ENCODE peak calls at places on chromosome 12, in nine cellular contexts. X is tibial artery, O is mammary epithelial cell, U is HepG2, Z is heart left ventricle, R is gastrocnemius medialis, K is WERI-Rb-1, I is right lobe of liver, Q is left ventricle myocardium inferior. G is an unnamed sample. For H3K9me3, the result is how much of the 10 kb centered on the place peaks cover.

GRCh38 chr12:13223176-13223806 is 26.8 kb downstream of the EMP1 start:
- DNase-seq in X (no peak), O (peak), U (peak), Z (no peak), R (no peak), K (no peak), I (no peak), Q (no peak), G (peak)

GRCh38 chr12:14410841-14411569 is 45.5 kb downstream of the ATF7IP start:
- DNase-seq in X (no peak), O (peak), U (no peak), Z (no peak), R (no peak), K (no peak), I (no peak), Q (no peak), G (no peak)

GRCh38 chr12:100986595-100987547 is 192.3 kb downstream of the ANO4 start:
- DNase-seq in X (no peak), O (no peak), U (no peak), Z (no peak), R (no peak), K (no peak), I (no peak), Q (no peak), G (no peak)

GRCh38 chr12:42588308-42588836 is 1.2 kb downstream of the PRICKLE1 start:
- DNase-seq in X (no peak), O (peak), U (no peak), Z (peak), R (no peak), K (no peak), I (no peak), Q (no peak), G (no peak)

GRCh38 chr12:67772276-67773169 is 124.0 kb downstream of the DYRK2 start:
- DNase-seq in X (no peak), O (no peak), U (no peak), Z (peak), R (no peak), K (peak), I (no peak), Q (no peak), G (no peak)

GRCh38 chr12:27292718-27293117 is 39.9 kb upstream of the BMAL2 start:
- DNase-seq in X (no peak), O (no peak), U (no peak), Z (no peak), R (no peak), K (no peak), I (no peak), Q (no peak), G (no peak)

GRCh38 chr12:10497602-10498001 is 8.1 kb upstream of the EIF2S3B start:
- DNase-seq in X (no peak), O (no peak), U (no peak), Z (no peak), R (no peak), K (no peak), I (no peak), Q (no peak), G (no peak)

GRCh38 chr12:12511021-12511783 is 51.5 kb downstream of the DUSP16 start:
- DNase-seq in X (no peak), O (peak), U (no peak), Z (no peak), R (no peak), K (no peak), I (no peak), Q (no peak), G (no peak)

GRCh38 chr12:108671110-108671509 is 37.4 kb upstream of the SELPLG start:
- DNase-seq in X (no peak), O (no peak), U (no peak), Z (no peak), R (no peak), K (no peak), I (no peak), Q (no peak), G (no peak)

GRCh38 chr12:79451988-79452387 is 238.8 kb downstream of the PAWR start:
- DNase-seq in X (peak), O (peak), U (peak), Z (peak), R (peak), K (no peak), I (no peak), Q (peak), G (peak)

GRCh38 chr12:124543052-124543590 is 24.3 kb downstream of the NCOR2 start:
- DNase-seq in X (no peak), O (no peak), U (no peak), Z (no peak), R (no peak), K (no peak), I (no peak), Q (no peak), G (no peak)

GRCh38 chr12:123506843-123507236 is 26.7 kb downstream of the RILPL1 start:
- DNase-seq in X (no peak), O (no peak), U (no peak), Z (no peak), R (no peak), K (no peak), I (no peak), Q (no peak), G (no peak)

GRCh38 chr12:118052324-118053070 is 8.5 kb downstream of the WSB2 start:
- DNase-seq in X (peak), O (peak), U (peak), Z (peak), R (peak), K (no peak), I (peak), Q (peak), G (peak)

GRCh38 chr12:54991992-54992377 is 7.4 kb upstream of the TESPA1 start:
- DNase-seq in X (no peak), O (no peak), U (no peak), Z (no peak), R (no peak), K (no peak), I (no peak), Q (no peak), G (no peak)

GRCh38 chr12:41699658-41700057 is 445.0 kb downstream of the GXYLT1 start:
- DNase-seq in X (no peak), O (no peak), U (no peak), Z (no peak), R (no peak), K (no peak), I (no peak), Q (no peak), G (no peak)

GRCh38 chr12:107512391-107512790 is 173.2 kb upstream of the PWP1 start:
- DNase-seq in X (no peak), O (no peak), U (no peak), Z (no peak), R (no peak), K (no peak), I (no peak), Q (no peak), G (no peak)

GRCh38 chr12:113271853-113272561 is 50.7 kb downstream of the TPCN1 start:
- DNase-seq in X (peak), O (peak), U (peak), Z (peak), R (peak), K (no peak), I (no peak), Q (peak), G (peak)

GRCh38 chr12:51752490-51752889 is 96.0 kb downstream of the FIGNL2 start:
- DNase-seq in X (no peak), O (peak), U (no peak), Z (peak), R (peak), K (peak), I (no peak), Q (peak), G (peak)

GRCh38 chr12:64794305-64794704 is 30.1 kb upstream of the TBC1D30 start:
- DNase-seq in X (no peak), O (no peak), U (no peak), Z (no peak), R (no peak), K (no peak), I (no peak), Q (no peak), G (no peak)

GRCh38 chr12:79086546-79086945 is 222.0 kb downstream of the SYT1 start:
- DNase-seq in X (no peak), O (no peak), U (no peak), Z (no peak), R (no peak), K (no peak), I (no peak), Q (no peak), G (no peak)

GRCh38 chr12:62898568-62898967 is 36.4 kb downstream of the PPM1H start:
- DNase-seq in X (no peak), O (peak), U (no peak), Z (no peak), R (no peak), K (no peak), I (no peak), Q (no peak), G (no peak)

GRCh38 chr12:117053597-117054201 is 45.5 kb downstream of the TESC start:
- DNase-seq in X (no peak), O (no peak), U (no peak), Z (no peak), R (no peak), K (no peak), I (no peak), Q (no peak), G (no peak)

GRCh38 chr12:110516995-110517394 is 14.9 kb downstream of the RAD9B start:
- DNase-seq in X (no peak), O (no peak), U (no peak), Z (no peak), R (no peak), K (no peak), I (no peak), Q (no peak), G (no peak)

GRCh38 chr12:34402899-34403705 is 380.8 kb downstream of the ALG10 start:
- DNase-seq in X (peak), O (no peak), U (no peak), Z (peak), R (peak), K (peak), I (peak), Q (peak), G (peak)

GRCh38 chr12:34403706-34404376 is 381.5 kb downstream of the ALG10 start:
- DNase-seq in X (peak), O (no peak), U (no peak), Z (peak), R (peak), K (no peak), I (peak), Q (peak), G (peak)

GRCh38 chr12:34405286-34406227 is 383.3 kb downstream of the ALG10 start:
- DNase-seq in X (peak), O (no peak), U (no peak), Z (peak), R (peak), K (no peak), I (peak), Q (peak), G (peak)

GRCh38 chr12:34406228-34406995 is 384.1 kb downstream of the ALG10 start:
- DNase-seq in X (peak), O (no peak), U (no peak), Z (peak), R (peak), K (peak), I (peak), Q (peak), G (peak)

GRCh38 chr12:34404377-34405285 is 382.3 kb downstream of the ALG10 start:
- DNase-seq in X (peak), O (no peak), U (no peak), Z (peak), R (peak), K (peak), I (peak), Q (peak), G (peak)
- H3K9me3 ChIP-seq in X (half or more), O (under half), U (half or more), Z (half or more), R (under half), K (under half), I (under half), Q (half or more), G (under half)

GRCh38 chr12:130494736-130495135 is 157.0 kb downstream of the PIWIL1 start:
- DNase-seq in X (no peak), O (no peak), U (no peak), Z (no peak), R (no peak), K (no peak), I (no peak), Q (no peak), G (no peak)

GRCh38 chr12:130489293-130489692 is 151.6 kb downstream of the PIWIL1 start:
- DNase-seq in X (no peak), O (no peak), U (no peak), Z (no peak), R (no peak), K (peak), I (no peak), Q (no peak), G (no peak)

GRCh38 chr12:130490674-130491073 is 153.0 kb downstream of the PIWIL1 start:
- DNase-seq in X (no peak), O (no peak), U (no peak), Z (no peak), R (no peak), K (no peak), I (no peak), Q (no peak), G (no peak)

GRCh38 chr12:130493951-130494350 is 156.3 kb downstream of the PIWIL1 start:
- DNase-seq in X (no peak), O (no peak), U (no peak), Z (no peak), R (no peak), K (no peak), I (no peak), Q (no peak), G (no peak)

DNA sequence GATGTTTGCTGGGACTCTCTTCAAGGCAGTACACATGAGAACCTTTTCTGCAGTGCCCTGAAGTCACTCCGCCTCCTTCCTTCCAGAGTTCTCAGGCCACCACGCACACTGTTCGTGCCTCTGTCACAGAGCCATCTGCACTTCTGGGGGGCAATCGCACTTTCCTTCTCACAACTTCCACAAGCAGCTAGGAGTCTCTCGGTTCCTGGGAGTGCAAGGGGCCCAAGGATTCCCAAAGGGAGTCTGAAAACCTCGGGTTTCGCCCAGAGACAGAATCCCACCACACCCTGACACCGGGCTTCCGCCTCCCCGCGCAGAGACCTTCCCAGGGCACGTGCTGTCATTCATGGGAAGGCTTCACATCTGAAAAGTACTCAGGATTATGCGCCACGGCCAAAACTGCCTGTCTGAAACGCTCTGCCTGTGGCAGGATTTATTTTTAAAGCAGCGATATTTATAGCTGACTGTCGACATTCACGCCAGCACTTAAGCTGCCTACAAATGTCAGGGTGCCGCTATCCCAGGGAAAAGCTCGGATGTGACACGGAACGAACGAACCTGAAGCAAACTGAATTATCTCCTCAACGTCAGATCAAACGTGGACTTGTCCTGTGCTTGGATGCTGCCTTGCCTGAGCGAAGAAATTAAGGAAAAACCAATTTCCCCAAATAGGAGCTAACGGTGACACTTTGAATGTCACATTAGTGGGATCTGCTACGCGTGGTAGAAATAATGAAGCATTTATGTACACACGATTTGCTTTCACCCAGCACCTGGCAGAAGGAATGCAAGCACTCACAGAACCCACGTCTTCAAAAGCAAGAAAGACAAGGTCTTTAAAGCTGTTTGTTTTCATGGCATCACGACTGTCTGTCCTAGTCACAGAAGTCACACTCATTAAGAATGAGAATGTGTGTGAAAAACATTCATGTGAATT is 154.0 kb downstream of the PIWIL1 start:
- DNase-seq in X (no peak), O (no peak), U (no peak), Z (peak), R (no peak), K (peak), I (no peak), Q (no peak), G (no peak)
- TF ChIP-seq CTCF in X (no peak), O (no peak), U (no peak), Z (no peak), R (no peak), K (no peak), I (no peak), Q (no peak), G (no peak)

DNA sequence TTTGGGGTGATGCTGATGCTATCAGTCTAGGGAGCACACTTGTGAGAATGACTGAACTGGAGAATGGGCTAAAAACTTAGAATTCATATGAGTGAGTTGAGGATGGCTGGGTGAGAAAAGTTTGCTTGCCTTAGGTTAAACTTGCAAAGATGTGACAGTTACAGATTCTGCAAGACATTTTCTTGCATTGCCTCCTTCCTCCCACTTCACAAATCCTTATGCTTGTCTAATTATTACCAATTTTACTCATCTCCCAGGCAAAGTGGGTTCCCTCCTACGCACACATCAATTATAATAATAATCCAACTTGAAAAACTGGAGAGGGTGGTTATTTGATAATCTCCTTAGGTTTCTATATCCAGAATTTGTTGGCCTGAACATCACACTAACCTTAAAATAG is 50.9 kb downstream of the ATP2B1 start:
- DNase-seq in X (no peak), O (no peak), U (no peak), Z (no peak), R (no peak), K (no peak), I (no peak), Q (no peak), G (no peak)
- H3K4me3 ChIP-seq in X (no peak), O (no peak), U (no peak), Z (no peak), R (no peak), K (no peak), I (no peak), Q (no peak), G (no peak)

DNA sequence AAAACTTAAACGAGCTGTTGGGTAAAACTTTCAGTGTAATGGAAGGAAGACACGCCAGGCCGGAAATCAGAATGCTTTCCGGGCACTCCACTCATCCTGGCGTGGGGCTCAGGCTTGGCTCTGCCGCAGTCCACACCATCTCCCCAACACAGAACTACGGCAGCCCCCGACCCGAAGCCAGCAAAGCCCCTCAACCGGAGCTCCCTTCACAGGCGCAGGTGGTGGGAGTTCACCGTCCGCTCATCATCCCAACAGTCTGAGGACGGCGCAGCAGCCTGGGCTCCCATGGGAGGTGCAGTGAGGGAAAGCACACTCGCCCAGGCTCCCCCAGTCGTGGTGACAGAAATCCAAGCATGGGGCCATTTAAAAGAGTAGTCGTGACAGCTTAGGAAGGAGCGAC is 11.0 kb upstream of the MMP17 start:
- DNase-seq in X (no peak), O (no peak), U (no peak), Z (no peak), R (no peak), K (no peak), I (no peak), Q (no peak), G (no peak)
- H3K9me3 ChIP-seq in X (under half), O (under half), U (under half), Z (under half), R (under half), K (under half), I (under half), Q (under half), G (under half)

G was measured in right atrium auricular region.